ENCODE peak calls at places on chromosomes 13 and 19, in seven cellular contexts. One of them, this sample, is unnamed.
A peak's percentile ranks its signal among the peaks of the same experiment; 100 is the strongest.

GRCh38 chr19:8252922-8253589 is 43.9 kb downstream of the CERS4 start:
- DNase-seq in aorta: peak; percentile 95
- DNase-seq in fibroblast of pulmonary artery: peak; percentile 82
- DNase-seq in GM23338: peak; percentile 91
- DNase-seq in H1: peak; percentile 66
- DNase-seq in cardiac fibroblast: peak; percentile 82
- DNase-seq in lower lobe of right lung: peak; percentile 87
- DNase-seq in this sample: peak; percentile 92

GRCh38 chr19:27822336-27822735 is 1390.6 kb downstream of the UQCRFS1 start:
- DNase-seq in GM23338: no peak
- DNase-seq in aorta: no peak
- DNase-seq in H1: no peak
- DNase-seq in cardiac fibroblast: peak; percentile 6
- DNase-seq in fibroblast of pulmonary artery: no peak
- DNase-seq in lower lobe of right lung: no peak
- DNase-seq in this sample: no peak

GRCh38 chr19:49441210-49441959 is at the start of gene SLC17A7:
- DNase-seq in fibroblast of pulmonary artery: no peak
- DNase-seq in aorta: no peak
- DNase-seq in H1: no peak
- DNase-seq in GM23338: peak; percentile 90
- DNase-seq in cardiac fibroblast: no peak
- DNase-seq in lower lobe of right lung: no peak
- DNase-seq in this sample: peak; percentile 86

GRCh38 chr19:6252066-6252465 is 27.7 kb downstream of the MLLT1 start:
- DNase-seq in lower lobe of right lung: peak; percentile 2
- DNase-seq in cardiac fibroblast: no peak
- DNase-seq in fibroblast of pulmonary artery: no peak
- DNase-seq in GM23338: no peak
- DNase-seq in aorta: peak; percentile 28
- DNase-seq in H1: no peak
- DNase-seq in this sample: no peak

GRCh38 chr13:77397636-77398035 is 70.7 kb upstream of the MYCBP2 start:
- DNase-seq in aorta: no peak
- DNase-seq in fibroblast of pulmonary artery: no peak
- DNase-seq in lower lobe of right lung: no peak
- DNase-seq in GM23338: no peak
- DNase-seq in cardiac fibroblast: peak; percentile 43
- DNase-seq in H1: no peak
- DNase-seq in this sample: no peak

GRCh38 chr19:38650911-38651584 is 3.6 kb downstream of the ACTN4 start:
- DNase-seq in aorta: no peak
- DNase-seq in GM23338: no peak
- DNase-seq in cardiac fibroblast: peak; percentile 98
- DNase-seq in lower lobe of right lung: no peak
- DNase-seq in H1: no peak
- DNase-seq in fibroblast of pulmonary artery: peak; percentile 96
- DNase-seq in this sample: no peak

GRCh38 chr19:35256566-35256965 is 7.8 kb downstream of the LSR start:
- DNase-seq in cardiac fibroblast: no peak
- DNase-seq in H1: no peak
- DNase-seq in fibroblast of pulmonary artery: no peak
- DNase-seq in aorta: no peak
- DNase-seq in lower lobe of right lung: no peak
- DNase-seq in GM23338: no peak
- DNase-seq in this sample: no peak

GRCh38 chr19:50330365-50331078 is 1.3 kb upstream of the KCNC3 start:
- DNase-seq in GM23338: peak; percentile 96
- DNase-seq in aorta: peak; percentile 87
- DNase-seq in H1: peak; percentile 70
- DNase-seq in lower lobe of right lung: peak; percentile 91
- DNase-seq in fibroblast of pulmonary artery: peak; percentile 16
- DNase-seq in cardiac fibroblast: peak; percentile 9
- DNase-seq in this sample: peak; percentile 98

GRCh38 chr19:29277107-29277506 is 64.2 kb upstream of the UQCRFS1 start:
- DNase-seq in aorta: no peak
- DNase-seq in cardiac fibroblast: no peak
- DNase-seq in fibroblast of pulmonary artery: no peak
- DNase-seq in H1: no peak
- DNase-seq in lower lobe of right lung: no peak
- DNase-seq in GM23338: peak; percentile 77
- DNase-seq in this sample: peak; percentile 46

GRCh38 chr13:102145750-102146149 is 256.1 kb downstream of the FGF14 start:
- DNase-seq in aorta: no peak
- DNase-seq in H1: no peak
- DNase-seq in GM23338: no peak
- DNase-seq in cardiac fibroblast: no peak
- DNase-seq in lower lobe of right lung: no peak
- DNase-seq in fibroblast of pulmonary artery: no peak
- DNase-seq in this sample: no peak

GRCh38 chr13:98664047-98664446 is 87.1 kb upstream of the STK24 start:
- DNase-seq in aorta: no peak
- DNase-seq in lower lobe of right lung: no peak
- DNase-seq in fibroblast of pulmonary artery: peak; percentile 17
- DNase-seq in cardiac fibroblast: peak; percentile 66
- DNase-seq in H1: no peak
- DNase-seq in GM23338: no peak
- DNase-seq in this sample: no peak

GRCh38 chr13:101499406-101499805 is 46.9 kb downstream of the ITGBL1 start:
- DNase-seq in lower lobe of right lung: no peak
- DNase-seq in cardiac fibroblast: peak; percentile 33
- DNase-seq in fibroblast of pulmonary artery: no peak
- DNase-seq in GM23338: no peak
- DNase-seq in aorta: no peak
- DNase-seq in H1: no peak
- DNase-seq in this sample: no peak

GRCh38 chr19:11447347-11448262 is 12.2 kb downstream of the PRKCSH start:
- DNase-seq in GM23338: no peak
- DNase-seq in lower lobe of right lung: no peak
- DNase-seq in fibroblast of pulmonary artery: no peak
- DNase-seq in aorta: no peak
- DNase-seq in cardiac fibroblast: no peak
- DNase-seq in H1: no peak
- DNase-seq in this sample: no peak

GRCh38 chr13:109707044-109707794 is 79.2 kb downstream of the IRS2 start:
- DNase-seq in lower lobe of right lung: no peak
- DNase-seq in aorta: no peak
- DNase-seq in fibroblast of pulmonary artery: no peak
- DNase-seq in GM23338: no peak
- DNase-seq in H1: no peak
- DNase-seq in cardiac fibroblast: no peak
- DNase-seq in this sample: no peak

GRCh38 chr13:41909524-41909923 is 51.4 kb downstream of the VWA8 start:
- DNase-seq in fibroblast of pulmonary artery: no peak
- DNase-seq in lower lobe of right lung: no peak
- DNase-seq in H1: no peak
- DNase-seq in cardiac fibroblast: peak; percentile 29
- DNase-seq in GM23338: no peak
- DNase-seq in aorta: no peak
- DNase-seq in this sample: no peak

GRCh38 chr13:114062754-114063153 is 69.7 kb downstream of the RASA3 start:
- DNase-seq in cardiac fibroblast: peak; percentile 22
- DNase-seq in aorta: no peak
- DNase-seq in lower lobe of right lung: no peak
- DNase-seq in fibroblast of pulmonary artery: no peak
- DNase-seq in GM23338: no peak
- DNase-seq in H1: no peak
- DNase-seq in this sample: no peak

GRCh38 chr13:114065141-114065925 is 67.1 kb downstream of the RASA3 start:
- DNase-seq in H1: peak; percentile 43
- DNase-seq in lower lobe of right lung: peak; percentile 83
- DNase-seq in aorta: peak; percentile 95
- DNase-seq in GM23338: peak; percentile 64
- DNase-seq in cardiac fibroblast: peak; percentile 98
- DNase-seq in fibroblast of pulmonary artery: peak; percentile 97
- DNase-seq in this sample: peak; percentile 63

GRCh38 chr13:114062341-114062740 is 70.1 kb downstream of the RASA3 start:
- DNase-seq in GM23338: no peak
- DNase-seq in cardiac fibroblast: no peak
- DNase-seq in lower lobe of right lung: no peak
- DNase-seq in H1: no peak
- DNase-seq in aorta: no peak
- DNase-seq in fibroblast of pulmonary artery: no peak
- DNase-seq in this sample: no peak

GRCh38 chr13:114064516-114065140 is 67.8 kb downstream of the RASA3 start:
- DNase-seq in aorta: no peak
- DNase-seq in GM23338: no peak
- DNase-seq in H1: no peak
- DNase-seq in fibroblast of pulmonary artery: peak; percentile 45
- DNase-seq in lower lobe of right lung: peak; percentile 47
- DNase-seq in cardiac fibroblast: peak; percentile 55
- DNase-seq in this sample: peak; percentile 90

DNA sequence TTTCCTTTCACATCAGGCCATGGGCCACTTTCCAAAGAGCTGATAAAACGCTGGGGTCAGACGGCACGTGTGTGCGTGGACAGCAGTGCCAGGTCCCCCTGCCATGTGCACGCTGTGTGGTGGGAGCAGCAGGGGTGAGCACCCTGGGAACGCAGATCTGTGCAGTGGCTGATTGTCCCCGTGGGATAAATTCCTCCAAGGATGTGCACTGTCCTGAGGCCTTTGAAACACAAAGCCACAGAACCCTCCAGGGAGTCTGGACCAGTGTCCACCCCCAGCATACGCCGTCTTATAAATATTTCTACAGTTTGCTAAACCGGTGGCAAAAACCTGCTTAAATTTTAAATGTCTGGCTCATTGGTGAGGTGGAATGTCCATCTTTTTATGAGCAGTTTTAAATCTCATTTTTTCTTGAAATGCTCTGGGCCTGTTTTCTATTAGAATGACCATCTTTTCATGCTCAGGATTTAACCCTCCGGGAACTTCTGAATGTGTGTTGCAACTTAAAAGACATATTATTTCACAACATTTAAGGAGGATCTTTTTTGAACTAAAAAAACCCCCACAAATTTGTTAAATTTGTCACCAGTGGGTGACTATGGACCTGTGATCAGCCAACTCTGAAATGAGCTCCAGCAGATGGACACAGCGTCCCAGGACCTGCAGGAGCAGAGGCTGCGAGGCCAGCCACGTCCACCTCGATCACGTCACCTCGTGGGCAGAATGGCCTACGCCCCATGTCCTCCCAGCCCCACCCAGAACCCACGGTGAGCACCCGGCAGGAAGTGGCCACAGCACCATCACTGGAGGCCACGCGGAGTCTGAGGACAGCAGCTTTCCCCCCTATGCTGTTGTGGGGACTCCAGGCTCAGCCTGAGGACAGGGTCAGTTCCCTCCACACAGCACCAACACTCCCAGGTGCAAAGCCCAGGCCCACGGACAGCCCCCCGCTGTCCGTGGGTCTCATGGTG is 68.6 kb downstream of the RASA3 start:
- DNase-seq in aorta: peak; percentile 91
- DNase-seq in fibroblast of pulmonary artery: peak; percentile 57
- DNase-seq in GM23338: no peak
- DNase-seq in lower lobe of right lung: peak; percentile 85
- DNase-seq in cardiac fibroblast: peak; percentile 75
- DNase-seq in H1: no peak
- DNase-seq in this sample: peak; percentile 38
- H3K4me3 ChIP-seq in aorta: no peak overlapping the region
- H3K4me3 ChIP-seq in fibroblast of pulmonary artery: peak overlapping the region; percentile 48
- H3K4me3 ChIP-seq in GM23338: no peak overlapping the region
- H3K4me3 ChIP-seq in lower lobe of right lung: peak overlapping the region; percentile 44
- H3K4me3 ChIP-seq in cardiac fibroblast: peak overlapping the region; percentile 37
- H3K4me3 ChIP-seq in H1: peak overlapping the region; percentile 52
- H3K4me3 ChIP-seq in this sample: no peak overlapping the region

DNA sequence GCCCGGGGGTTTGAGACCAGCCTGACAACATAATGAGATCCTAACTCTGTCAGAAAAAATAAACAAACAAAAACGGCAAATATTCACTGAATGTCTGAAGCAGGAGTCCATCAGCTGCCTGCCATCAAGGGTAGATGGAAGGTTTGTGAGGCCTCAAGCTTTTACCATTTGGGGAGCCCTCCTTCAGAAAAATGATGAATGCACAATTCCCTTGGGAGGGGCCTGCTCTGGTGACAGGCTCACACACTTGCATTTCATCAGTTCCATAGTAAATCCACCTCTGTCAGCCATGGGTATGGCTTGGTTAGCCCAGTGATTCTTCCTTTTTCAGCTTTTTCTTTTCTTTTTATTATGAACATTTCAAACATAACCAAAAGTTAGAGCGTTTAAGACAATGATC is 26.2 kb upstream of the KATNAL1 start:
- DNase-seq in fibroblast of pulmonary artery: no peak
- DNase-seq in lower lobe of right lung: no peak
- DNase-seq in GM23338: no peak
- DNase-seq in cardiac fibroblast: no peak
- DNase-seq in H1: no peak
- DNase-seq in aorta: no peak
- DNase-seq in this sample: no peak
- H3K4me3 ChIP-seq in fibroblast of pulmonary artery: no peak overlapping the region
- H3K4me3 ChIP-seq in lower lobe of right lung: no peak overlapping the region
- H3K4me3 ChIP-seq in GM23338: no peak overlapping the region
- H3K4me3 ChIP-seq in cardiac fibroblast: no peak overlapping the region
- H3K4me3 ChIP-seq in H1: no peak overlapping the region
- H3K4me3 ChIP-seq in aorta: no peak overlapping the region
- H3K4me3 ChIP-seq in this sample: no peak overlapping the region

GRCh38 chr13:20399515-20399914 is 126.1 kb downstream of the CRYL1 start:
- DNase-seq in cardiac fibroblast: no peak
- DNase-seq in lower lobe of right lung: no peak
- DNase-seq in H1: no peak
- DNase-seq in fibroblast of pulmonary artery: no peak
- DNase-seq in aorta: no peak
- DNase-seq in GM23338: no peak
- DNase-seq in this sample: no peak
- H3K4me3 ChIP-seq in cardiac fibroblast: no peak overlapping the region
- H3K4me3 ChIP-seq in lower lobe of right lung: no peak overlapping the region
- H3K4me3 ChIP-seq in H1: no peak overlapping the region
- H3K4me3 ChIP-seq in fibroblast of pulmonary artery: no peak overlapping the region
- H3K4me3 ChIP-seq in aorta: no peak overlapping the region
- H3K4me3 ChIP-seq in GM23338: no peak overlapping the region
- H3K4me3 ChIP-seq in this sample: no peak overlapping the region

DNA sequence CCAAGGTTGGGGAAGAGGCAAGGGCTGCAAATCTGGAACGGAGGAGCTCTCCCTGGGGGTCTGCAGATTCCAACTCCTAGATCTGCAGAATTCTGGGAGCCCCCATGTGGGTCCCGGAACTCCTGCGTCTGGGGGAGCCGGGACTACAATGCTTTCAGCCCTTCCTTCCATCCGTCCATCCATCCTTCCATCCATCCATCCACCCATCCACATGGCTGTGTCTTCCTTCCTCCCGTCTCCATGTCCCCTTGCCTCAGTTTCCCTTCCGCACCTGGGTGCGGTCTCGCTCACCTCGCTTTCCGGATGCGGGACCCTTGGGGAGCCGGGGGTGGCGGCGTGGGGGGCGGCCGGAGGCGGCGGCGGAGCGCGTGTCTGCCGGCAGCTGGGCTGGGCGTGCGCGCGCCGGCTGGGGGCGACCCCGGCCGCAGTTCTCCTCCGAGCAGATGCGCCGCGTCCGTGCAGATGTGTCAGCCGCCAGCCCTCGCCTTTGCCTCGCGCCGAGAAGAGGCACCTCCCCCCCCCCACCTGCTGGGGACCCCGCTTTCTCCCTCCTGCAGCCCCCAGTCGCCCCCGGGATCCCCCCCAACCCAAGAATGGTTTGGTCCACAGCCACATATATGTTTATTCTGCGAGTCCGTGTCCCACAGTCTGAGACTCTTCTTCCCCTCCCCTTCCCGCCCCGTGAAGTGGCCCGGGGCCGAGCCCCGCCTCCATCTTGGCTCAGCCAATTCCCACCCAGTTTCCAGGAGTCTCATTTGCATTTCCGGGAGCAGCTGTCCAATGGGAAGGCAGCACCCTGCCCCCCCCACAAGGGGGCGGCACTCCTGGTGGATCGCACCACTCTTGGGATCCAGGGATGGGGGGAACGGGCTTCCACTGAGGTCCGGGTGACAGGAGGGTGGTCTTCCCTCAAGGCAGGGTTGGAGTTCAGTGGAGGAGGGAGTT is 8.8 kb downstream of the ISOC2 start:
- DNase-seq in cardiac fibroblast: peak; percentile 66
- DNase-seq in aorta: peak; percentile 90
- DNase-seq in GM23338: peak; percentile 95
- DNase-seq in lower lobe of right lung: no peak
- DNase-seq in fibroblast of pulmonary artery: peak; percentile 75
- DNase-seq in H1: no peak
- DNase-seq in this sample: peak; percentile 94
- H3K4me3 ChIP-seq in cardiac fibroblast: no peak overlapping the region
- H3K4me3 ChIP-seq in aorta: no peak overlapping the region
- H3K4me3 ChIP-seq in GM23338: peak overlapping the region; percentile 66
- H3K4me3 ChIP-seq in lower lobe of right lung: no peak overlapping the region
- H3K4me3 ChIP-seq in fibroblast of pulmonary artery: no peak overlapping the region
- H3K4me3 ChIP-seq in H1: peak overlapping the region; percentile 69
- H3K4me3 ChIP-seq in this sample: peak overlapping the region; percentile 53